ENCODE peak calls at places on chromosomes 7 and 10, in five cellular contexts. J, A, C, P and G are unnamed samples.
A peak's percentile ranks its signal among the peaks of the same experiment; 100 is the strongest.

GRCh38 chr10:44950326-44951225 is 9.0 kb upstream of the RASSF4 start:
- DNase-seq in J (no peak), A (no peak), C (peak; percentile 20), P (no peak), G (no peak)

GRCh38 chr7:112723416-112723815 is 66.8 kb downstream of the TMEM168 start:
- DNase-seq in J (no peak), A (no peak), C (no peak), P (no peak), G (no peak)

GRCh38 chr10:47458466-47459154 is 25.3 kb downstream of the ANXA8 start:
- DNase-seq in J (peak; percentile 25), A (no peak), C (no peak), P (no peak), G (no peak)

GRCh38 chr7:20399516-20399915 is 68.8 kb downstream of the ITGB8 start:
- DNase-seq in J (peak; percentile 31), A (no peak), C (no peak), P (no peak), G (no peak)

GRCh38 chr10:116728526-116729096 is 13.8 kb downstream of the HSPA12A start:
- DNase-seq in J (no peak), A (no peak), C (no peak), P (no peak), G (no peak)

GRCh38 chr7:105387621-105388372 is 924 bp downstream of the SRPK2 start:
- DNase-seq in J (peak; percentile 67), A (peak; percentile 81), C (peak; percentile 58), P (peak; percentile 52), G (peak; percentile 42)

GRCh38 chr10:31419394-31420063 is 100.5 kb downstream of the ZEB1 start:
- DNase-seq in J (no peak), A (no peak), C (no peak), P (no peak), G (no peak)

GRCh38 chr10:117830832-117831231 is 215.9 kb downstream of the RAB11FIP2 start:
- DNase-seq in J (no peak), A (peak; percentile 24), C (peak; percentile 64), P (no peak), G (no peak)

GRCh38 chr7:11130012-11130411 is 156.3 kb downstream of the PHF14 start:
- DNase-seq in J (no peak), A (no peak), C (no peak), P (no peak), G (no peak)

GRCh38 chr7:70239930-70240329 is 641.7 kb downstream of the AUTS2 start:
- DNase-seq in J (no peak), A (no peak), C (no peak), P (no peak), G (no peak)

GRCh38 chr7:109532262-109532992 is 962.8 kb downstream of the DNAJB9 start:
- DNase-seq in J (no peak), A (no peak), C (no peak), P (no peak), G (no peak)

GRCh38 chr7:152383341-152384234 is 52.2 kb downstream of the KMT2C start:
- DNase-seq in J (no peak), A (no peak), C (no peak), P (no peak), G (no peak)

GRCh38 chr10:131852161-131852822 is 48.5 kb upstream of the PPP2R2D start:
- DNase-seq in J (no peak), A (peak; percentile 13), C (peak; percentile 17), P (no peak), G (no peak)

GRCh38 chr10:71767420-71768035 is 5.8 kb downstream of the VSIR start:
- DNase-seq in J (no peak), A (peak; percentile 53), C (no peak), P (no peak), G (no peak)

GRCh38 chr10:102613286-102613685 is 31.0 kb upstream of the TRIM8 start:
- DNase-seq in J (no peak), A (no peak), C (no peak), P (no peak), G (no peak)

GRCh38 chr7:123770378-123770777 is 21.6 kb upstream of the WASL start:
- DNase-seq in J (peak; percentile 95), A (no peak), C (no peak), P (no peak), G (no peak)

GRCh38 chr7:119196183-119196582 is 971.7 kb downstream of the ANKRD7 start:
- DNase-seq in J (no peak), A (no peak), C (no peak), P (no peak), G (no peak)

GRCh38 chr10:54797636-54798395 is 3.2 kb downstream of the PCDH15 start:
- DNase-seq in J (peak; percentile 55), A (no peak), C (no peak), P (no peak), G (no peak)

GRCh38 chr7:158702196-158702595 is 2.4 kb downstream of the NCAPG2 start:
- DNase-seq in J (no peak), A (no peak), C (peak; percentile 66), P (no peak), G (no peak)

GRCh38 chr7:157616426-157616825 is 279.6 kb downstream of the DNAJB6 start:
- DNase-seq in J (no peak), A (no peak), C (no peak), P (no peak), G (no peak)

GRCh38 chr7:24381919-24382505 is 98.0 kb downstream of the NPY start:
- DNase-seq in J (peak; percentile 66), A (no peak), C (no peak), P (no peak), G (no peak)

GRCh38 chr7:45293295-45293942 is 135.8 kb downstream of the RAMP3 start:
- DNase-seq in J (no peak), A (no peak), C (no peak), P (no peak), G (no peak)

GRCh38 chr10:44756235-44756634 is 154.9 kb upstream of the TMEM72 start:
- DNase-seq in J (no peak), A (no peak), C (no peak), P (no peak), G (no peak)

GRCh38 chr10:31830887-31831286 is 97.7 kb downstream of the ARHGAP12 start:
- DNase-seq in J (no peak), A (no peak), C (no peak), P (no peak), G (no peak)

GRCh38 chr7:52080493-52080892 is 763.9 kb upstream of the COBL start:
- DNase-seq in J (no peak), A (no peak), C (no peak), P (no peak), G (no peak)

GRCh38 chr10:100183482-100183881 is 2.3 kb downstream of the ERLIN1 start:
- DNase-seq in J (peak; percentile 45), A (no peak), C (no peak), P (no peak), G (no peak)

GRCh38 chr7:109842386-109842785 is 1248.5 kb upstream of the LRRN3 start:
- DNase-seq in J (no peak), A (no peak), C (no peak), P (no peak), G (no peak)

GRCh38 chr7:130154501-130155317 is 50.5 kb downstream of the TMEM209 start:
- DNase-seq in J (no peak), A (no peak), C (peak; percentile 76), P (no peak), G (no peak)
- TF ChIP-seq CTCF in J (no peak), A (no peak), C (peak; percentile 85), P (peak; percentile 47), G (peak; percentile 47)

GRCh38 chr7:2520131-2520807 is 695 bp downstream of the LFNG start:
- DNase-seq in J (no peak), A (peak; percentile 58), C (no peak), P (peak; percentile 39), G (no peak)
- TF ChIP-seq CTCF in J (peak; percentile 49), A (peak; percentile 50), C (peak; percentile 23), P (peak; percentile 24), G (peak; percentile 26)

GRCh38 chr10:91953600-91954140 is 30.1 kb downstream of the BTAF1 start:
- DNase-seq in J (no peak), A (no peak), C (no peak), P (no peak), G (no peak)

GRCh38 chr10:91955114-91955513 is 31.5 kb downstream of the BTAF1 start:
- DNase-seq in J (peak; percentile 38), A (no peak), C (no peak), P (no peak), G (no peak)

GRCh38 chr10:91957091-91957490 is 33.5 kb downstream of the BTAF1 start:
- DNase-seq in J (no peak), A (no peak), C (no peak), P (no peak), G (no peak)
- TF ChIP-seq CTCF in J (no peak), A (no peak), C (no peak), P (no peak), G (no peak)

GRCh38 chr10:29555091-29555745 is 79.6 kb downstream of the SVIL start:
- DNase-seq in J (no peak), A (no peak), C (no peak), P (no peak), G (no peak)
- TF ChIP-seq CTCF in J (no peak), A (no peak), C (no peak), P (no peak), G (no peak)

GRCh38 chr7:29977926-29978652 is 11.5 kb downstream of the SCRN1 start:
- DNase-seq in J (no peak), A (no peak), C (peak; percentile 83), P (no peak), G (no peak)
- TF ChIP-seq CTCF in J (no peak), A (no peak), C (peak; percentile 70), P (peak; percentile 28), G (peak; percentile 38)

GRCh38 chr10:76697923-76698322 is 939.7 kb downstream of the KCNMA1 start:
- DNase-seq in J (no peak), A (no peak), C (no peak), P (no peak), G (no peak)
- TF ChIP-seq CTCF in J (no peak), A (no peak), C (peak; percentile 40), P (no peak), G (no peak)

DNA sequence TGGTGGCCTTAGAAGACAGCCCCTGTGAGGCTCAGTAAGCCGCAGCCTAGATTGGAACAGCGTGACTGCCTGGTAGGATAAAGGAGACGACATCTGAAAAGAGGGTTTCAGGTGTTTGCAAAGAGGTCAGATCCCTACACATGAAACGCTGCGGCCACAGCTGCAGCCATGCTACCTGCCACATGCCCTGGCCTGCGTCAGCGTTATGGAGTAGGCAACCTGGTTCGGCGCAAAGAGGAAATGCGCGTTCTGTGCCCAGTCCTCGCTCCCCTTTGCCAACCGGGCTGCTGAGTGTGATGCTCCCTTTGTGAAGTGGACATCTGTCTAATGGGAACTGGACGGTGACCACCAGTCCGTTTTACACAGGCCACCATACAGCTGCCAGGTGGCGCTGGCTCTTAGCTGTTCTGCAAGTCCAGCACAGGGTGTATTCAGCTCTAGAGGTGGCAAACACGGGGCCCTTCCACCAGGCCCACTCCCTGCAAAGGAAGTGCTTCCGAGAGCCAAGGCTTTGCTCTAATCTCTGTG is 160.3 kb downstream of the CELF2 start:
- DNase-seq in J (no peak), A (no peak), C (no peak), P (no peak), G (no peak)
- TF ChIP-seq CTCF in J (no peak), A (no peak), C (no peak), P (no peak), G (no peak)

GRCh38 chr10:15097011-15097812 is at the start of gene RPP38:
- DNase-seq in J (peak; percentile 98), A (peak; percentile 93), C (peak; percentile 96), P (peak; percentile 96), G (peak; percentile 96)
- TF ChIP-seq CTCF in J (no peak), A (peak; percentile 14), C (no peak), P (no peak), G (no peak)